ENCODE peak calls at places on chromosomes 4 and X, in five cellular contexts. One of them, this sample, is unnamed.

GRCh38 chr4:680565-680930 is 6.2 kb downstream of the MYL5 start:
- DNase-seq in H9: peak; percentile 53
- DNase-seq in BE2C: no peak
- DNase-seq in NCI-H2081: no peak
- DNase-seq in iris pigment epithelial cell: no peak
- DNase-seq in this sample: peak; percentile 51

GRCh38 chr4:89400408-89401035 is 92.9 kb upstream of the GPRIN3 start:
- DNase-seq in BE2C: no peak
- DNase-seq in H9: no peak
- DNase-seq in iris pigment epithelial cell: no peak
- DNase-seq in NCI-H2081: no peak
- DNase-seq in this sample: no peak

GRCh38 chrX:17629011-17629410 is 108.3 kb upstream of the SCML1 start:
- DNase-seq in NCI-H2081: no peak
- DNase-seq in iris pigment epithelial cell: no peak
- DNase-seq in BE2C: no peak
- DNase-seq in H9: no peak
- DNase-seq in this sample: no peak

GRCh38 chrX:34875204-34875603 is 67.4 kb upstream of the FAM47B start:
- DNase-seq in H9: no peak
- DNase-seq in iris pigment epithelial cell: peak; percentile 91
- DNase-seq in NCI-H2081: no peak
- DNase-seq in BE2C: no peak
- DNase-seq in this sample: no peak

GRCh38 chr4:53541577-53542206 is 49.6 kb downstream of the LNX1 start:
- DNase-seq in NCI-H2081: peak; percentile 50
- DNase-seq in H9: no peak
- DNase-seq in iris pigment epithelial cell: peak; percentile 94
- DNase-seq in BE2C: peak; percentile 59
- DNase-seq in this sample: no peak

GRCh38 chr4:184310171-184310567 is 92.5 kb upstream of the ENPP6 start:
- DNase-seq in iris pigment epithelial cell: no peak
- DNase-seq in NCI-H2081: no peak
- DNase-seq in H9: peak; percentile 62
- DNase-seq in BE2C: no peak
- DNase-seq in this sample: peak; percentile 72

GRCh38 chr4:14719053-14719452 is 283.2 kb upstream of the CPEB2 start:
- DNase-seq in iris pigment epithelial cell: peak; percentile 70
- DNase-seq in H9: no peak
- DNase-seq in BE2C: no peak
- DNase-seq in NCI-H2081: no peak
- DNase-seq in this sample: no peak

GRCh38 chr4:113232194-113232593 is 182.7 kb downstream of the ANK2 start:
- DNase-seq in iris pigment epithelial cell: peak; percentile 24
- DNase-seq in H9: no peak
- DNase-seq in BE2C: no peak
- DNase-seq in NCI-H2081: no peak
- DNase-seq in this sample: no peak

GRCh38 chrX:12021708-12022107 is 116.6 kb upstream of the FRMPD4 start:
- DNase-seq in BE2C: no peak
- DNase-seq in H9: no peak
- DNase-seq in iris pigment epithelial cell: no peak
- DNase-seq in NCI-H2081: no peak
- DNase-seq in this sample: no peak

GRCh38 chrX:20639115-20639514 is 372.4 kb upstream of the RPS6KA3 start:
- DNase-seq in H9: peak; percentile 31
- DNase-seq in NCI-H2081: no peak
- DNase-seq in BE2C: no peak
- DNase-seq in iris pigment epithelial cell: no peak
- DNase-seq in this sample: no peak

GRCh38 chr4:169397762-169398161 is 127.0 kb upstream of the SH3RF1 start:
- DNase-seq in H9: no peak
- DNase-seq in NCI-H2081: no peak
- DNase-seq in iris pigment epithelial cell: peak; percentile 65
- DNase-seq in BE2C: no peak
- DNase-seq in this sample: no peak

GRCh38 chr4:10546-10870 is 42.6 kb upstream of the ZNF595 start:
- DNase-seq in H9: no peak
- DNase-seq in iris pigment epithelial cell: no peak
- DNase-seq in NCI-H2081: no peak
- DNase-seq in BE2C: no peak
- DNase-seq in this sample: no peak

GRCh38 chr4:40719008-40719623 is 30.6 kb upstream of the NSUN7 start:
- DNase-seq in H9: no peak
- DNase-seq in NCI-H2081: peak; percentile 48
- DNase-seq in BE2C: no peak
- DNase-seq in iris pigment epithelial cell: peak; percentile 76
- DNase-seq in this sample: no peak

GRCh38 chrX:153773741-153774575 is 6.9 kb upstream of the SRPK3 start:
- DNase-seq in H9: no peak
- DNase-seq in iris pigment epithelial cell: no peak
- DNase-seq in BE2C: no peak
- DNase-seq in NCI-H2081: no peak
- DNase-seq in this sample: no peak

GRCh38 chr4:153258750-153259149 is 54.5 kb downstream of the TRIM2 start:
- DNase-seq in iris pigment epithelial cell: no peak
- DNase-seq in NCI-H2081: no peak
- DNase-seq in BE2C: no peak
- DNase-seq in H9: no peak
- DNase-seq in this sample: no peak

GRCh38 chr4:102047616-102048015 is 257.1 kb downstream of the BANK1 start:
- DNase-seq in H9: no peak
- DNase-seq in NCI-H2081: no peak
- DNase-seq in BE2C: no peak
- DNase-seq in iris pigment epithelial cell: no peak
- DNase-seq in this sample: no peak

GRCh38 chr4:107579099-107579498 is 140.9 kb downstream of the PAPSS1 start:
- DNase-seq in iris pigment epithelial cell: no peak
- DNase-seq in BE2C: peak; percentile 38
- DNase-seq in NCI-H2081: no peak
- DNase-seq in H9: no peak
- DNase-seq in this sample: no peak

GRCh38 chr4:37885496-37885895 is 5.4 kb upstream of the TBC1D1 start:
- DNase-seq in NCI-H2081: no peak
- DNase-seq in BE2C: no peak
- DNase-seq in H9: no peak
- DNase-seq in iris pigment epithelial cell: no peak
- DNase-seq in this sample: no peak

GRCh38 chr4:77001907-77002306 is 52.4 kb downstream of the SEPTIN11 start:
- DNase-seq in BE2C: no peak
- DNase-seq in H9: no peak
- DNase-seq in NCI-H2081: no peak
- DNase-seq in iris pigment epithelial cell: peak; percentile 86
- DNase-seq in this sample: no peak

GRCh38 chr4:139301821-139302611 is at the start of gene NDUFC1:
- DNase-seq in BE2C: peak; percentile 63
- DNase-seq in H9: peak; percentile 61
- DNase-seq in iris pigment epithelial cell: peak; percentile 65
- DNase-seq in NCI-H2081: peak; percentile 16
- DNase-seq in this sample: peak; percentile 76

GRCh38 chrX:7159132-7159861 is 11.3 kb upstream of the PUDP start:
- DNase-seq in H9: no peak
- DNase-seq in BE2C: no peak
- DNase-seq in iris pigment epithelial cell: peak; percentile 29
- DNase-seq in NCI-H2081: peak; percentile 28
- DNase-seq in this sample: no peak

GRCh38 chr4:140743194-140743931 is 12.8 kb downstream of the TBC1D9 start:
- DNase-seq in H9: no peak
- DNase-seq in NCI-H2081: no peak
- DNase-seq in BE2C: peak; percentile 18
- DNase-seq in iris pigment epithelial cell: peak; percentile 53
- DNase-seq in this sample: no peak

GRCh38 chr4:8770518-8771257 is 101.0 kb downstream of the HMX1 start:
- DNase-seq in NCI-H2081: no peak
- DNase-seq in H9: no peak
- DNase-seq in BE2C: peak; percentile 3
- DNase-seq in iris pigment epithelial cell: no peak
- DNase-seq in this sample: no peak

GRCh38 chrX:53266175-53266574 is 15.2 kb downstream of the IQSEC2 start:
- DNase-seq in H9: no peak
- DNase-seq in NCI-H2081: no peak
- DNase-seq in iris pigment epithelial cell: no peak
- DNase-seq in BE2C: no peak
- DNase-seq in this sample: no peak

GRCh38 chr4:186607490-186607889 is 52.1 kb upstream of the MTNR1A start:
- DNase-seq in BE2C: no peak
- DNase-seq in iris pigment epithelial cell: no peak
- DNase-seq in H9: no peak
- DNase-seq in NCI-H2081: no peak
- DNase-seq in this sample: no peak

GRCh38 chrX:125621588-125621927 is 301.9 kb downstream of the TEX13C start:
- DNase-seq in H9: no peak
- DNase-seq in BE2C: no peak
- DNase-seq in iris pigment epithelial cell: no peak
- DNase-seq in NCI-H2081: no peak
- DNase-seq in this sample: no peak

GRCh38 chr4:72218953-72219352 is 187.2 kb downstream of the NPFFR2 start:
- DNase-seq in BE2C: no peak
- DNase-seq in iris pigment epithelial cell: no peak
- DNase-seq in H9: no peak
- DNase-seq in NCI-H2081: no peak
- DNase-seq in this sample: no peak

GRCh38 chr4:27692098-27692679 is 831.5 kb downstream of the STIM2 start:
- DNase-seq in NCI-H2081: peak; percentile 25
- DNase-seq in iris pigment epithelial cell: peak; percentile 46
- DNase-seq in BE2C: peak; percentile 40
- DNase-seq in H9: peak; percentile 61
- DNase-seq in this sample: peak; percentile 1

GRCh38 chrX:475926-476723 is 89.4 kb upstream of the PPP2R3B start:
- DNase-seq in NCI-H2081: no peak
- DNase-seq in BE2C: no peak
- DNase-seq in H9: no peak
- DNase-seq in iris pigment epithelial cell: peak; percentile 39
- DNase-seq in this sample: no peak

GRCh38 chr4:138815811-138816210 is 199.8 kb upstream of the NOCT start:
- DNase-seq in H9: no peak
- DNase-seq in iris pigment epithelial cell: no peak
- DNase-seq in BE2C: no peak
- DNase-seq in NCI-H2081: no peak
- DNase-seq in this sample: no peak

GRCh38 chrX:14801136-14801535 is 71.7 kb downstream of the FANCB start:
- DNase-seq in iris pigment epithelial cell: peak; percentile 28
- DNase-seq in BE2C: no peak
- DNase-seq in H9: no peak
- DNase-seq in NCI-H2081: no peak
- DNase-seq in this sample: no peak

This sample was measured in activated CD8-positive, alpha-beta T cell treated with anti-CD3 and anti-CD28 coated beads for 36 hours.